ENCODE peak calls at places on chromosomes 1 and 21, in four cellular contexts. D is H9, W is Peyer's patch, Z is mesendoderm. L is an unnamed sample. For H3K4me1, the result is how much of the 10 kb centered on the place peaks cover.

GRCh38 chr1:11960710-11961109 is 19.5 kb upstream of the MFN2 start:
- DNase-seq in Z (no peak), D (no peak), W (no peak), L (no peak)

GRCh38 chr1:11571906-11572616 is 82.2 kb downstream of the FBXO2 start:
- DNase-seq in Z (peak), W (no peak), D (peak), L (no peak)

GRCh38 chr21:42063578-42064521 is 7.3 kb upstream of the UMODL1 start:
- DNase-seq in D (no peak), Z (no peak), W (peak), L (no peak)

GRCh38 chr1:151372411-151372934 is at the start of gene SELENBP1:
- DNase-seq in D (peak), W (peak), Z (peak), L (peak)

GRCh38 chr1:41560496-41560895 is 76.0 kb upstream of the EDN2 start:
- DNase-seq in W (no peak), Z (no peak), D (no peak), L (no peak)

GRCh38 chr1:56098956-56099355 is 480.4 kb downstream of the PLPP3 start:
- DNase-seq in Z (no peak), D (no peak), W (no peak), L (no peak)

GRCh38 chr1:19840228-19840627 is 25.1 kb upstream of the RNF186 start:
- DNase-seq in W (no peak), Z (no peak), D (no peak), L (no peak)

GRCh38 chr1:157739229-157739901 is 37.6 kb downstream of the FCRL2 start:
- DNase-seq in D (peak), W (no peak), Z (peak), L (no peak)

GRCh38 chr1:24152631-24153494 is 9.9 kb upstream of the IL22RA1 start:
- DNase-seq in Z (peak), W (no peak), D (peak), L (no peak)

GRCh38 chr1:40313958-40314720 is 2.9 kb downstream of the COL9A2 start:
- DNase-seq in W (no peak), D (no peak), Z (no peak), L (no peak)
- H3K4me1 ChIP-seq in W (under half), D (under half), Z (under half), L (under half)

DNA sequence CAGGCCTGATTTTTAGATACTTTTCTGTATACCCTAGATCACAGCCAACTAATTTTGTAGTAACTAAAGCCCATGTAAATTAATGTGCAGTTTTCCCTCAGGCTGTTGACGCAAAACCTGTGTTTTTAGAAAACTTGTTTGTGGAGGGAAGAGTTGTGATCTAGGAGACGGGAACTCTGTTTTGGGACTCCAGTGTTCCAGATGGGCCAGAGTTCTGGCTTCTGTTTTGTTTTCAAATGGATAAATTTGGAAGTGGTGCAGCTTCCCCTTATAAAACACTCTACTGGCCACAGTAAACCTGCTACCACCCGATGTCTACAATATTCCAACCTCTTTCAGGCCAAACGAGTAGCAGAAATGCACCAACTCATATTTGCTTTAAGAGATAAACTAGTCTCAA is 13.6 kb upstream of the GPR88 start:
- DNase-seq in Z (no peak), D (no peak), W (no peak), L (no peak)
- H3K27ac ChIP-seq in Z (no peak), D (no peak), W (no peak), L (no peak)

DNA sequence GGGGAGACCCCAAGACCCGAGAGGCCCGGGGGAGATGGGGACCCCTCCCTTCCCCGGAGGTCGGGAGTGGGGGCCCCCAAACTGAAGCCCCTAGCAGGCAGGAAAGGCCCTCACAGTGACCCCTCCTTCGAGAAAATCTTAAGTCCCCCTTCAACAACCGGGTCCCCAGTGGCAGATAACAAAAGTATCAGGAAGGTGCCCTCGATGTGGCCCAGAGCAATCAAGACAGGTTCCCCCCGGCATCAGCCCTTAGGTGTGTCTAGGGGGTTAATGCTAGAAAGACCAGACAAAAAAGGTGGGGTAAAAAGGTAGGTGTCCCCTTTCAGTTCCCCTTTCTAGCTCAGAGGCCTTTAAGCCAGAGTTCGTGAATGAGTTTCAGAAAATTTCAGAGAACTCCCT is 282 bp upstream of the ECE1 start:
- DNase-seq in Z (no peak), W (no peak), D (no peak), L (no peak)
- H3K4me1 ChIP-seq in Z (under half), W (under half), D (under half), L (half or more)

GRCh38 chr1:212461916-212462660 is 29.4 kb downstream of the NENF start:
- DNase-seq in D (no peak), Z (no peak), W (no peak), L (no peak)
- H3K27ac ChIP-seq in D (no peak), Z (no peak), W (no peak), L (peak)

GRCh38 chr1:8625480-8625879 is 192.0 kb downstream of the RERE start:
- DNase-seq in D (no peak), Z (no peak), W (no peak), L (no peak)

GRCh38 chr1:8631163-8631562 is 186.3 kb downstream of the RERE start:
- DNase-seq in W (no peak), Z (no peak), D (no peak), L (no peak)

GRCh38 chr1:8627728-8628127 is 189.7 kb downstream of the RERE start:
- DNase-seq in Z (no peak), W (no peak), D (no peak), L (no peak)

GRCh38 chr1:8629241-8630091 is 188.0 kb downstream of the RERE start:
- DNase-seq in Z (no peak), W (no peak), D (no peak), L (no peak)

GRCh38 chr1:8625981-8626898 is 191.2 kb downstream of the RERE start:
- DNase-seq in D (no peak), Z (peak), W (no peak), L (no peak)
- H3K4me1 ChIP-seq in D (under half), Z (under half), W (under half), L (under half)

DNA sequence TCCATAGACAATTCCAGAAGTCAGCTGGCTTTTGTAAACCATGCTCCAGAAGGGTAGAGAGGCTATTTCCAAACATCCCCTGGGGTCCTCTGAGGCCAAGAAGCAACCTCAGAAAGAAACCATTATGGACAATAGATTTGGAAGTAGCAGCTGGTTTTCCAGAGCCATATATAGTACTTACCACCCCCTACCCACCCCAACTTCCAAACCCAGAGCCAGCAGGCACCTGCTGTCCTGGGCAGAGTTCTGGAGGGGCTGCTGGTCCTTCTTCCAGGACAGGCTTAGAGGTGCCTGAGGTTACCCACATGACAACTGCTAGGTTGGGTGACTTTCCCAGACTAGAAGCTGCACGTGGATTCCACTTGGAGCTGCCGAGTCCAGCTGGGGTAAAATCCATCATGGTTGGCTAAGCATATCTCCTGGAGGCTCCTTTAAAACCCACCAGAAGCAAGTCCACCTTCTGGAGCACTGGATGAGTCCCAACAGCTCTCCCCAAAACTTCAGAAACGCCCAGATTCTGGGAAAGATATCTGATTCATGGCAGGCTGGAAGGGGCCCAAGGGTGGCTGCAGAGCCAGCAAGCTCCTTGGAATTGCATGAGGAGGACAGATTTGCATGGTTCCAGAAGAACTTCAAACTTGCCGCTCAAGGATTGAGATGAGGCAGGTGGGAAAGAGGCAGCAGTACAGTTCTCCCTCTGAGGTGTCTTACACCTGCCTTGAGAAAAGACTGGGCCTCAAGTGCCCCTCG is 5.8 kb downstream of the MYCL start:
- DNase-seq in W (no peak), Z (no peak), D (no peak), L (no peak)
- H3K27ac ChIP-seq in W (no peak), Z (no peak), D (no peak), L (no peak)

GRCh38 chr1:209823143-209824041 is 4.4 kb upstream of the UTP25 start:
- DNase-seq in Z (peak), D (no peak), W (no peak), L (no peak)
- H3K4me1 ChIP-seq in Z (under half), D (under half), W (under half), L (under half)

GRCh38 chr1:88062650-88063153 is 621.4 kb upstream of the PKN2 start:
- DNase-seq in W (no peak), D (no peak), Z (no peak), L (no peak)

GRCh38 chr1:88063605-88064004 is 620.5 kb upstream of the PKN2 start:
- DNase-seq in Z (no peak), W (no peak), D (no peak), L (no peak)

DNA sequence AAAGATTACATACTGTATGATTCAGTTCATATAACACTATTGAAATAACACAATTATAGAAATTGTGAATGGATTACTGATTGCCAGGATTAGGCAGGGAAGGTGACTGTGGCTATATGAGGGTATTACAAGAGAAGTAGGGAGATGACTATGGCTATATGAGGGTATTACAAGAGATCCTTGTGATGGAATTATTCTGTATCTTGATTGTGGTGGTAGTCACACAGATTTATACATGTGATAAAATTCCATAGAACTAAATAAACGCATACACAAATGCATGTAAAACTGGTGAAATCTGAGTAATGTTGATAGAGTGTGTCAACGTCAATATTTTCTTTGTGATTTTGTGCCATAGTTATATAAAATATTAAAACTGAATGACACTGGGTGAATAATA is 615.7 kb upstream of the PKN2 start:
- DNase-seq in D (no peak), Z (no peak), W (no peak), L (no peak)
- H3K27ac ChIP-seq in D (no peak), Z (no peak), W (no peak), L (no peak)

GRCh38 chr1:200895801-200896570 is 1.3 kb downstream of the INAVA start:
- DNase-seq in W (peak), D (no peak), Z (no peak), L (no peak)
- H3K4me1 ChIP-seq in W (under half), D (under half), Z (under half), L (under half)